ENCODE peak calls at places on chromosome 4, in seven cellular contexts. V, T, B, E, I, Q and U are unnamed samples.

GRCh38 chr4:26692014-26692726 is 108.3 kb downstream of the TBC1D19 start:
- DNase-seq in Q (peak; percentile 41), B (no peak), V (no peak), T (no peak), I (no peak), E (no peak), U (peak; percentile 8)

GRCh38 chr4:95018845-95019244 is 261.1 kb downstream of the BMPR1B start:
- DNase-seq in T (no peak), V (no peak), E (no peak), Q (no peak), B (no peak), I (no peak), U (no peak)

GRCh38 chr4:20408596-20408995 is 156.9 kb downstream of the SLIT2 start:
- DNase-seq in T (no peak), E (no peak), V (no peak), B (no peak), Q (no peak), I (no peak), U (peak; percentile 24)

GRCh38 chr4:55215087-55215486 is 89.7 kb upstream of the KDR start:
- DNase-seq in I (no peak), E (no peak), V (no peak), T (no peak), B (no peak), Q (peak; percentile 25), U (no peak)

GRCh38 chr4:60562353-60562752 is 637.8 kb upstream of the ADGRL3 start:
- DNase-seq in T (no peak), Q (no peak), B (no peak), E (no peak), I (no peak), V (no peak), U (no peak)

GRCh38 chr4:119261986-119262385 is 49.5 kb downstream of the USP53 start:
- DNase-seq in E (no peak), V (no peak), Q (no peak), T (no peak), I (no peak), B (no peak), U (no peak)

GRCh38 chr4:92307156-92307555 is 3.4 kb downstream of the GRID2 start:
- DNase-seq in V (no peak), Q (no peak), B (no peak), E (no peak), I (no peak), T (no peak), U (no peak)

GRCh38 chr4:6417516-6417915 is 54.9 kb downstream of the PPP2R2C start:
- DNase-seq in T (no peak), E (no peak), V (no peak), B (no peak), I (no peak), Q (no peak), U (no peak)

GRCh38 chr4:124104101-124104500 is 608.4 kb downstream of the ANKRD50 start:
- DNase-seq in I (no peak), Q (peak; percentile 48), V (no peak), E (no peak), T (no peak), B (no peak), U (peak; percentile 86)

GRCh38 chr4:83709627-83710026 is 173.7 kb downstream of the GPAT3 start:
- DNase-seq in I (no peak), V (no peak), T (no peak), E (no peak), Q (no peak), B (no peak), U (no peak)

GRCh38 chr4:23455482-23455881 is 434.4 kb downstream of the PPARGC1A start:
- DNase-seq in T (no peak), E (peak; percentile 45), Q (no peak), V (no peak), B (no peak), I (no peak), U (no peak)

GRCh38 chr4:30866907-30867306 is 146.7 kb downstream of the PCDH7 start:
- DNase-seq in I (peak; percentile 6), E (no peak), T (no peak), V (no peak), Q (peak; percentile 46), B (peak; percentile 30), U (peak; percentile 75)

DNA sequence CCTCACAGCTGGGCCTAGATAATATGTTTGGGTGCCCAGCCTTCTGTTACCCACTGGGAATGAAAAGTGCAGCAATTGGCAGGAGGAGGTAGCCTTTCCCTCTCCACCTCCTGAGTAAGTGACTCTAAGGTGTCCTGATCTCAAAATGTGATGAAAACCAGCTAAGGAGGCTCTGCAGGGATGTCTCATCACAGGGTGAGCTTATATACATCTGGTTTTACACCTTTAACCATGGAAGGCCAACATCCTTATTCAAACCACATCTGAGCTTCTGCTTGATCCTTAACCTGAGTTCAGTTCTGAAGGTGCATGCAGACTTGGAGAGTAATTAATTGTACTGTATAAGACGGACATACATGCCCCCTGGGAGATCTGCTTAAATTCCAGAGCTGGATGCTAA is 53.7 kb downstream of the HOPX start:
- DNase-seq in E (no peak), I (no peak), Q (no peak), V (no peak), T (no peak), B (no peak), U (no peak)
- H3K4me3 ChIP-seq in E (no peak overlapping the region), I (no peak overlapping the region), Q (no peak overlapping the region), V (no peak overlapping the region), T (no peak overlapping the region), B (no peak overlapping the region), U (no peak overlapping the region)

GRCh38 chr4:56240554-56241190 is 146.6 kb downstream of the AASDH start:
- DNase-seq in V (no peak), I (no peak), E (no peak), T (no peak), Q (no peak), B (no peak), U (no peak)

GRCh38 chr4:56235714-56236113 is 151.6 kb downstream of the AASDH start:
- DNase-seq in I (no peak), V (no peak), Q (no peak), T (no peak), E (no peak), B (no peak), U (no peak)

GRCh38 chr4:56234098-56234497 is 153.2 kb downstream of the AASDH start:
- DNase-seq in T (no peak), Q (no peak), E (no peak), B (no peak), I (no peak), V (no peak), U (no peak)

GRCh38 chr4:56241500-56241899 is 145.8 kb downstream of the AASDH start:
- DNase-seq in I (no peak), E (no peak), V (no peak), Q (no peak), T (no peak), B (no peak), U (no peak)

GRCh38 chr4:56238251-56238650 is 149.0 kb downstream of the AASDH start:
- DNase-seq in V (no peak), E (no peak), I (no peak), B (no peak), Q (no peak), T (no peak), U (no peak)
- TF ChIP-seq CTCF in V (no peak), E (no peak), I (no peak), B (no peak), Q (no peak), T (no peak), U (no peak)

GRCh38 chr4:73740353-73740778 is at the start of gene CXCL8:
- DNase-seq in V (no peak), B (peak; percentile 95), T (peak; percentile 87), Q (peak; percentile 96), I (no peak), E (peak; percentile 44), U (peak; percentile 94)
- H3K4me3 ChIP-seq in V (no peak within 1 kb of the TSS), B (no peak within 1 kb of the TSS), T (peak within 1 kb of the TSS; percentile 2), Q (no peak within 1 kb of the TSS), I (no peak within 1 kb of the TSS), E (no peak within 1 kb of the TSS), U (no peak within 1 kb of the TSS)

DNA sequence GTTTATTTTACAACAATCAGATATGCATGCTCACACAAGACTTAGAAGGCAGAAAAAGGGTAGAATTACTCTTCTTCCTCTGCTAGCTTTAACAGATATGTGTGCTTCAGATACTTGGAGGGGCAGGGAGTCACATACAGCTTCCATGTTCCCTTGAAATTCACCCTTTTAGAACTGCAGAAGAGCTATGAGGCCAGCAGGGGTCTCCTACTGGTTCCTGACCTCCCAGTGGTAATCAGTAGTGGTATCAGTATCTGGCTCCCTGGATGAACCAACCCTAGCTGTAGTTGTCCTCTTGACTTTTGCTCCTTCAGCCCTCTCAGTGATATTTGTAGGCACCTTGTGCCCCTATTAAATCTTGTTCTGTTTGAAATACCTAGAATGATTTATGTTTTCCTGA is 81.5 kb downstream of the RCHY1 start:
- DNase-seq in B (no peak), I (peak; percentile 13), E (no peak), V (no peak), Q (peak; percentile 17), T (no peak), U (peak; percentile 25)
- TF ChIP-seq CTCF in B (no peak), I (peak; percentile 34), E (no peak), V (no peak), Q (peak; percentile 41), T (peak; percentile 22), U (peak; percentile 21)

GRCh38 chr4:168999836-169000235 is 10.2 kb downstream of the CBR4 start:
- DNase-seq in I (no peak), Q (no peak), B (no peak), V (no peak), E (no peak), T (no peak), U (peak; percentile 19)

GRCh38 chr4:168993724-168994510 is 16.1 kb downstream of the CBR4 start:
- DNase-seq in E (no peak), T (no peak), B (no peak), Q (peak; percentile 64), I (no peak), V (no peak), U (no peak)

GRCh38 chr4:168998596-168998995 is 11.5 kb downstream of the CBR4 start:
- DNase-seq in I (no peak), V (no peak), E (no peak), B (no peak), T (no peak), Q (no peak), U (no peak)

GRCh38 chr4:168994961-168995360 is 15.1 kb downstream of the CBR4 start:
- DNase-seq in V (no peak), T (no peak), B (no peak), E (no peak), Q (no peak), I (no peak), U (no peak)

GRCh38 chr4:168995537-168996295 is 14.3 kb downstream of the CBR4 start:
- DNase-seq in Q (peak; percentile 19), V (no peak), B (no peak), I (no peak), T (no peak), E (no peak), U (peak; percentile 42)
- H3K4me3 ChIP-seq in Q (no peak overlapping the region), V (no peak overlapping the region), B (no peak overlapping the region), I (no peak overlapping the region), T (no peak overlapping the region), E (no peak overlapping the region), U (no peak overlapping the region)

GRCh38 chr4:64617813-64618212 is 208.6 kb upstream of the TECRL start:
- DNase-seq in V (no peak), Q (peak; percentile 4), I (peak; percentile 25), T (no peak), B (no peak), E (no peak), U (peak; percentile 26)
- TF ChIP-seq CTCF in V (no peak), Q (peak; percentile 23), I (peak; percentile 26), T (peak; percentile 37), B (peak; percentile 26), E (no peak), U (no peak)